ENCODE peak calls at places on chromosomes 12 and 14, in seven cellular contexts. One of them, this sample, is unnamed.

GRCh38 chr14:96624661-96625435 is 122.7 kb downstream of the PAPOLA start:
- DNase-seq in germinal center: no peak
- DNase-seq in T-helper 9 cell: no peak
- DNase-seq in mucosa of descending colon: no peak
- DNase-seq in GM23248: peak
- DNase-seq in T-helper 22 cell: no peak
- DNase-seq in aorta: no peak
- DNase-seq in this sample: no peak

GRCh38 chr14:22225526-22226133 is 363.4 kb downstream of the DAD1 start:
- DNase-seq in germinal center: no peak
- DNase-seq in T-helper 9 cell: no peak
- DNase-seq in mucosa of descending colon: no peak
- DNase-seq in GM23248: peak
- DNase-seq in T-helper 22 cell: no peak
- DNase-seq in aorta: no peak
- DNase-seq in this sample: peak

GRCh38 chr12:64390275-64390851 is at the start of gene C12orf56:
- DNase-seq in germinal center: no peak
- DNase-seq in T-helper 9 cell: peak
- DNase-seq in mucosa of descending colon: peak
- DNase-seq in GM23248: peak
- DNase-seq in T-helper 22 cell: no peak
- DNase-seq in aorta: no peak
- DNase-seq in this sample: no peak

GRCh38 chr12:6950401-6950801 is 755 bp upstream of the PTPN6 start:
- DNase-seq in germinal center: no peak
- DNase-seq in T-helper 9 cell: no peak
- DNase-seq in mucosa of descending colon: peak
- DNase-seq in GM23248: no peak
- DNase-seq in T-helper 22 cell: no peak
- DNase-seq in aorta: peak
- DNase-seq in this sample: no peak

GRCh38 chr12:120234643-120235368 is 30.7 kb downstream of the PXN start:
- DNase-seq in germinal center: no peak
- DNase-seq in T-helper 9 cell: no peak
- DNase-seq in mucosa of descending colon: peak
- DNase-seq in GM23248: peak
- DNase-seq in T-helper 22 cell: no peak
- DNase-seq in aorta: peak
- DNase-seq in this sample: peak

GRCh38 chr14:100250732-100251465 is 12.0 kb downstream of the YY1 start:
- DNase-seq in germinal center: no peak
- DNase-seq in T-helper 9 cell: no peak
- DNase-seq in mucosa of descending colon: no peak
- DNase-seq in GM23248: no peak
- DNase-seq in T-helper 22 cell: no peak
- DNase-seq in aorta: no peak
- DNase-seq in this sample: no peak

GRCh38 chr14:72753044-72753710 is 140.7 kb downstream of the DPF3 start:
- DNase-seq in germinal center: no peak
- DNase-seq in T-helper 9 cell: no peak
- DNase-seq in mucosa of descending colon: no peak
- DNase-seq in GM23248: no peak
- DNase-seq in T-helper 22 cell: no peak
- DNase-seq in aorta: no peak
- DNase-seq in this sample: no peak

GRCh38 chr14:26963696-26964095 is 365.9 kb upstream of the NOVA1 start:
- DNase-seq in germinal center: no peak
- DNase-seq in T-helper 9 cell: no peak
- DNase-seq in mucosa of descending colon: no peak
- DNase-seq in GM23248: no peak
- DNase-seq in T-helper 22 cell: no peak
- DNase-seq in aorta: no peak
- DNase-seq in this sample: no peak

GRCh38 chr12:49068879-49069506 is 786 bp downstream of the RHEBL1 start:
- DNase-seq in germinal center: no peak
- DNase-seq in T-helper 9 cell: no peak
- DNase-seq in mucosa of descending colon: no peak
- DNase-seq in GM23248: no peak
- DNase-seq in T-helper 22 cell: no peak
- DNase-seq in aorta: no peak
- DNase-seq in this sample: no peak

GRCh38 chr12:89863332-89863938 is 154.8 kb upstream of the ATP2B1 start:
- DNase-seq in germinal center: peak
- DNase-seq in T-helper 9 cell: peak
- DNase-seq in mucosa of descending colon: no peak
- DNase-seq in GM23248: no peak
- DNase-seq in T-helper 22 cell: peak
- DNase-seq in aorta: no peak
- DNase-seq in this sample: no peak

GRCh38 chr14:35339761-35340406 is 47.7 kb downstream of the PSMA6 start:
- DNase-seq in germinal center: peak
- DNase-seq in T-helper 9 cell: no peak
- DNase-seq in mucosa of descending colon: peak
- DNase-seq in GM23248: no peak
- DNase-seq in T-helper 22 cell: no peak
- DNase-seq in aorta: peak
- DNase-seq in this sample: no peak

GRCh38 chr12:27331927-27332324 is 710 bp upstream of the BMAL2 start:
- DNase-seq in germinal center: no peak
- DNase-seq in T-helper 9 cell: no peak
- DNase-seq in mucosa of descending colon: no peak
- DNase-seq in GM23248: peak
- DNase-seq in T-helper 22 cell: no peak
- DNase-seq in aorta: no peak
- DNase-seq in this sample: no peak

GRCh38 chr14:78319826-78320635 is 149.9 kb downstream of the NRXN3 start:
- DNase-seq in germinal center: no peak
- DNase-seq in T-helper 9 cell: no peak
- DNase-seq in mucosa of descending colon: no peak
- DNase-seq in GM23248: no peak
- DNase-seq in T-helper 22 cell: no peak
- DNase-seq in aorta: no peak
- DNase-seq in this sample: no peak

GRCh38 chr12:67427336-67427735 is 158.2 kb downstream of the CAND1 start:
- DNase-seq in germinal center: no peak
- DNase-seq in T-helper 9 cell: no peak
- DNase-seq in mucosa of descending colon: no peak
- DNase-seq in GM23248: no peak
- DNase-seq in T-helper 22 cell: no peak
- DNase-seq in aorta: no peak
- DNase-seq in this sample: no peak

GRCh38 chr12:57089259-57090245 is 638 bp downstream of the NAB2 start:
- DNase-seq in germinal center: peak
- DNase-seq in T-helper 9 cell: peak
- DNase-seq in mucosa of descending colon: peak
- DNase-seq in GM23248: peak
- DNase-seq in T-helper 22 cell: no peak
- DNase-seq in aorta: peak
- DNase-seq in this sample: no peak

GRCh38 chr14:101365329-101366158 is 195.8 kb upstream of the DIO3 start:
- DNase-seq in germinal center: peak
- DNase-seq in T-helper 9 cell: no peak
- DNase-seq in mucosa of descending colon: no peak
- DNase-seq in GM23248: no peak
- DNase-seq in T-helper 22 cell: no peak
- DNase-seq in aorta: no peak
- DNase-seq in this sample: no peak

GRCh38 chr12:49937639-49938300 is 12.8 kb upstream of the AQP2 start:
- DNase-seq in germinal center: no peak
- DNase-seq in T-helper 9 cell: no peak
- DNase-seq in mucosa of descending colon: no peak
- DNase-seq in GM23248: no peak
- DNase-seq in T-helper 22 cell: no peak
- DNase-seq in aorta: no peak
- DNase-seq in this sample: no peak

GRCh38 chr14:81471062-81471461 is 62.6 kb downstream of the SEL1L start:
- DNase-seq in germinal center: peak
- DNase-seq in T-helper 9 cell: no peak
- DNase-seq in mucosa of descending colon: no peak
- DNase-seq in GM23248: no peak
- DNase-seq in T-helper 22 cell: no peak
- DNase-seq in aorta: no peak
- DNase-seq in this sample: no peak

GRCh38 chr14:61503167-61503801 is 181.9 kb downstream of the PRKCH start:
- DNase-seq in germinal center: peak
- DNase-seq in T-helper 9 cell: peak
- DNase-seq in mucosa of descending colon: no peak
- DNase-seq in GM23248: no peak
- DNase-seq in T-helper 22 cell: peak
- DNase-seq in aorta: no peak
- DNase-seq in this sample: no peak

GRCh38 chr14:83197271-83197670 is 1663.6 kb upstream of the SEL1L start:
- DNase-seq in germinal center: no peak
- DNase-seq in T-helper 9 cell: no peak
- DNase-seq in mucosa of descending colon: no peak
- DNase-seq in GM23248: no peak
- DNase-seq in T-helper 22 cell: no peak
- DNase-seq in aorta: no peak
- DNase-seq in this sample: no peak

GRCh38 chr14:76810953-76811400 is 1.7 kb downstream of the ANGEL1 start:
- DNase-seq in germinal center: peak
- DNase-seq in T-helper 9 cell: no peak
- DNase-seq in mucosa of descending colon: no peak
- DNase-seq in GM23248: peak
- DNase-seq in T-helper 22 cell: no peak
- DNase-seq in aorta: no peak
- DNase-seq in this sample: no peak

GRCh38 chr12:102478416-102479098 is 1.8 kb downstream of the IGF1 start:
- DNase-seq in germinal center: no peak
- DNase-seq in T-helper 9 cell: no peak
- DNase-seq in mucosa of descending colon: no peak
- DNase-seq in GM23248: no peak
- DNase-seq in T-helper 22 cell: no peak
- DNase-seq in aorta: no peak
- DNase-seq in this sample: no peak

GRCh38 chr14:52473557-52473956 is 78.7 kb downstream of the TXNDC16 start:
- DNase-seq in germinal center: no peak
- DNase-seq in T-helper 9 cell: no peak
- DNase-seq in mucosa of descending colon: no peak
- DNase-seq in GM23248: peak
- DNase-seq in T-helper 22 cell: no peak
- DNase-seq in aorta: no peak
- DNase-seq in this sample: no peak

GRCh38 chr12:108297424-108297823 is 41.7 kb downstream of the CMKLR1 start:
- DNase-seq in germinal center: no peak
- DNase-seq in T-helper 9 cell: no peak
- DNase-seq in mucosa of descending colon: no peak
- DNase-seq in GM23248: no peak
- DNase-seq in T-helper 22 cell: no peak
- DNase-seq in aorta: no peak
- DNase-seq in this sample: no peak

GRCh38 chr12:8697120-8697475 is 693 bp upstream of the RIMKLB start:
- DNase-seq in germinal center: peak
- DNase-seq in T-helper 9 cell: no peak
- DNase-seq in mucosa of descending colon: no peak
- DNase-seq in GM23248: peak
- DNase-seq in T-helper 22 cell: no peak
- DNase-seq in aorta: no peak
- DNase-seq in this sample: no peak

GRCh38 chr12:76586764-76587395 is 27.3 kb upstream of the OSBPL8 start:
- DNase-seq in germinal center: peak
- DNase-seq in T-helper 9 cell: peak
- DNase-seq in mucosa of descending colon: no peak
- DNase-seq in GM23248: peak
- DNase-seq in T-helper 22 cell: no peak
- DNase-seq in aorta: no peak
- DNase-seq in this sample: peak

GRCh38 chr12:20220339-20220738 is 148.0 kb upstream of the PDE3A start:
- DNase-seq in germinal center: no peak
- DNase-seq in T-helper 9 cell: no peak
- DNase-seq in mucosa of descending colon: no peak
- DNase-seq in GM23248: peak
- DNase-seq in T-helper 22 cell: no peak
- DNase-seq in aorta: no peak
- DNase-seq in this sample: no peak

GRCh38 chr14:102833341-102833740 is 56.1 kb downstream of the TRAF3 start:
- DNase-seq in germinal center: no peak
- DNase-seq in T-helper 9 cell: no peak
- DNase-seq in mucosa of descending colon: no peak
- DNase-seq in GM23248: no peak
- DNase-seq in T-helper 22 cell: no peak
- DNase-seq in aorta: no peak
- DNase-seq in this sample: no peak

GRCh38 chr12:96263449-96263902 is 69.3 kb downstream of the ELK3 start:
- DNase-seq in germinal center: no peak
- DNase-seq in T-helper 9 cell: no peak
- DNase-seq in mucosa of descending colon: no peak
- DNase-seq in GM23248: no peak
- DNase-seq in T-helper 22 cell: no peak
- DNase-seq in aorta: no peak
- DNase-seq in this sample: no peak

GRCh38 chr14:91380610-91381371 is 36.8 kb downstream of the CCDC88C start:
- DNase-seq in germinal center: no peak
- DNase-seq in T-helper 9 cell: no peak
- DNase-seq in mucosa of descending colon: no peak
- DNase-seq in GM23248: no peak
- DNase-seq in T-helper 22 cell: no peak
- DNase-seq in aorta: no peak
- DNase-seq in this sample: no peak

GRCh38 chr14:62614117-62614516 is 431.1 kb downstream of the KCNH5 start:
- DNase-seq in germinal center: no peak
- DNase-seq in T-helper 9 cell: no peak
- DNase-seq in mucosa of descending colon: no peak
- DNase-seq in GM23248: no peak
- DNase-seq in T-helper 22 cell: no peak
- DNase-seq in aorta: no peak
- DNase-seq in this sample: no peak

GRCh38 chr14:23376477-23377200 is at the start of gene CMTM5:
- DNase-seq in germinal center: no peak
- DNase-seq in T-helper 9 cell: no peak
- DNase-seq in mucosa of descending colon: no peak
- DNase-seq in GM23248: no peak
- DNase-seq in T-helper 22 cell: no peak
- DNase-seq in aorta: no peak
- DNase-seq in this sample: no peak

GRCh38 chr14:72892103-72892878 is 1.6 kb downstream of the DPF3 start:
- DNase-seq in germinal center: peak
- DNase-seq in T-helper 9 cell: no peak
- DNase-seq in mucosa of descending colon: peak
- DNase-seq in GM23248: peak
- DNase-seq in T-helper 22 cell: no peak
- DNase-seq in aorta: no peak
- DNase-seq in this sample: no peak

GRCh38 chr12:109864916-109865315 is 15.4 kb downstream of the GLTP start:
- DNase-seq in germinal center: no peak
- DNase-seq in T-helper 9 cell: no peak
- DNase-seq in mucosa of descending colon: no peak
- DNase-seq in GM23248: no peak
- DNase-seq in T-helper 22 cell: no peak
- DNase-seq in aorta: no peak
- DNase-seq in this sample: no peak

GRCh38 chr12:26287666-26288408 is 92.5 kb downstream of the SSPN start:
- DNase-seq in germinal center: no peak
- DNase-seq in T-helper 9 cell: no peak
- DNase-seq in mucosa of descending colon: no peak
- DNase-seq in GM23248: no peak
- DNase-seq in T-helper 22 cell: no peak
- DNase-seq in aorta: peak
- DNase-seq in this sample: no peak